ENCODE peak calls at places on chromosomes 5 and 9, in six cellular contexts. One of them, this sample, is unnamed.
A peak's percentile ranks its signal among the peaks of the same experiment; 100 is the strongest.

GRCh38 chr5:119255571-119256356 is 100.1 kb upstream of the TNFAIP8 start:
- DNase-seq in transverse colon: peak; percentile 85
- DNase-seq in NB4: peak; percentile 38
- DNase-seq in A549: peak; percentile 32
- DNase-seq in heart left ventricle: no peak
- DNase-seq in tibial nerve: no peak
- DNase-seq in this sample: no peak

GRCh38 chr9:18786196-18786595 is 246.8 kb downstream of the SAXO1 start:
- DNase-seq in heart left ventricle: no peak
- DNase-seq in tibial nerve: no peak
- DNase-seq in NB4: no peak
- DNase-seq in A549: no peak
- DNase-seq in transverse colon: no peak
- DNase-seq in this sample: no peak

GRCh38 chr9:119088002-119088401 is 281.2 kb downstream of the BRINP1 start:
- DNase-seq in heart left ventricle: no peak
- DNase-seq in NB4: no peak
- DNase-seq in tibial nerve: no peak
- DNase-seq in A549: no peak
- DNase-seq in transverse colon: no peak
- DNase-seq in this sample: no peak

GRCh38 chr5:58460727-58461286 is 921 bp upstream of the PLK2 start:
- DNase-seq in A549: peak; percentile 92
- DNase-seq in NB4: peak; percentile 87
- DNase-seq in tibial nerve: peak; percentile 98
- DNase-seq in transverse colon: peak; percentile 95
- DNase-seq in heart left ventricle: peak; percentile 93
- DNase-seq in this sample: peak; percentile 89

GRCh38 chr5:117829646-117830045 is 1158.7 kb downstream of the DTWD2 start:
- DNase-seq in transverse colon: no peak
- DNase-seq in tibial nerve: no peak
- DNase-seq in heart left ventricle: no peak
- DNase-seq in A549: no peak
- DNase-seq in NB4: no peak
- DNase-seq in this sample: no peak

GRCh38 chr5:142545653-142546322 is 140.1 kb downstream of the FGF1 start:
- DNase-seq in NB4: no peak
- DNase-seq in tibial nerve: no peak
- DNase-seq in heart left ventricle: no peak
- DNase-seq in A549: no peak
- DNase-seq in transverse colon: no peak
- DNase-seq in this sample: no peak

GRCh38 chr5:469752-470483 is 26.9 kb downstream of the EXOC3 start:
- DNase-seq in NB4: no peak
- DNase-seq in tibial nerve: no peak
- DNase-seq in heart left ventricle: peak; percentile 38
- DNase-seq in A549: no peak
- DNase-seq in transverse colon: peak; percentile 5
- DNase-seq in this sample: peak; percentile 84

GRCh38 chr9:92686954-92687353 is 17.0 kb upstream of the IPPK start:
- DNase-seq in tibial nerve: no peak
- DNase-seq in NB4: peak; percentile 22
- DNase-seq in heart left ventricle: no peak
- DNase-seq in A549: peak; percentile 32
- DNase-seq in transverse colon: no peak
- DNase-seq in this sample: no peak

GRCh38 chr5:160545832-160546231 is 124.2 kb downstream of the PTTG1 start:
- DNase-seq in tibial nerve: no peak
- DNase-seq in A549: no peak
- DNase-seq in transverse colon: no peak
- DNase-seq in heart left ventricle: no peak
- DNase-seq in NB4: no peak
- DNase-seq in this sample: no peak

GRCh38 chr9:81473206-81473605 is 216.1 kb downstream of the TLE1 start:
- DNase-seq in transverse colon: no peak
- DNase-seq in NB4: no peak
- DNase-seq in heart left ventricle: no peak
- DNase-seq in tibial nerve: no peak
- DNase-seq in A549: no peak
- DNase-seq in this sample: no peak

GRCh38 chr9:131764568-131764967 is 24.7 kb upstream of the RAPGEF1 start:
- DNase-seq in A549: no peak
- DNase-seq in heart left ventricle: no peak
- DNase-seq in transverse colon: no peak
- DNase-seq in tibial nerve: no peak
- DNase-seq in NB4: no peak
- DNase-seq in this sample: no peak

GRCh38 chr9:131757549-131757948 is 17.7 kb upstream of the RAPGEF1 start:
- DNase-seq in NB4: no peak
- DNase-seq in A549: no peak
- DNase-seq in heart left ventricle: no peak
- DNase-seq in transverse colon: no peak
- DNase-seq in tibial nerve: no peak
- DNase-seq in this sample: no peak

GRCh38 chr9:131758972-131759647 is 19.2 kb upstream of the RAPGEF1 start:
- DNase-seq in heart left ventricle: no peak
- DNase-seq in tibial nerve: no peak
- DNase-seq in A549: no peak
- DNase-seq in transverse colon: no peak
- DNase-seq in NB4: peak; percentile 76
- DNase-seq in this sample: no peak

DNA sequence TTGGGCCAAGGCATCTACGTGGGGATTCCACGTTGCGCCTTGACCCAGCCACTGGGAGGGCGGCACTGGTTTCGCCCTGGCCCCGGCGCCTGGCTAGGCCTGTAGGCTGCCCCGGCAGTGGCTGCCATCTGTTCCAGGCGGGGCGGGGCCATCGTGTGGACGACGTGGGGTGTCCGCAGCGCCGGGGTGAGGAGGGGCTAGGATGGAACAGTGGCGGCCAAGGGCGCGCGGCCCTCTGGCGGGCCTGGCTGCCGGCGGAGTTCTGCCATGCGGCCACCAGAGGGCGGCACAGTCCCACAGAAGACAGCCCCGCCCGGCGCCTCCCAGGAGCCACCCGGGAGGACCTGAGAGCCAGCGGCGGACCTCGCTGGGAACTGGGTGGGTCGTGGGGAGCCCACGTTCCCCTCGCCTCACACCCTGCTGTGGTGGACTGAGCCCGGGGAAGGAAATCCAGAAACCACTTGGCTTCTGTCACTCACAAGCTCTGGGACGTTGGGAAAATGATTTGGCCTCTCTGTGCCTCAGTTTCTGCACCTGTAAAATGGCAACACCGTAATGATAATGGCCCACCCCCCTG is 22.6 kb upstream of the RAPGEF1 start:
- DNase-seq in transverse colon: peak; percentile 78
- DNase-seq in NB4: peak; percentile 75
- DNase-seq in tibial nerve: peak; percentile 58
- DNase-seq in heart left ventricle: peak; percentile 89
- DNase-seq in A549: peak; percentile 66
- DNase-seq in this sample: peak; percentile 94
- H3K4me3 ChIP-seq in transverse colon: no peak overlapping the region
- H3K4me3 ChIP-seq in NB4: no peak overlapping the region
- H3K4me3 ChIP-seq in tibial nerve: no peak overlapping the region
- H3K4me3 ChIP-seq in heart left ventricle: no peak overlapping the region
- H3K4me3 ChIP-seq in A549: no peak overlapping the region
- H3K4me3 ChIP-seq in this sample: no peak overlapping the region

GRCh38 chr5:83474170-83474796 is 2.7 kb downstream of the VCAN start:
- DNase-seq in transverse colon: peak; percentile 63
- DNase-seq in A549: peak; percentile 85
- DNase-seq in heart left ventricle: peak; percentile 89
- DNase-seq in tibial nerve: peak; percentile 68
- DNase-seq in NB4: peak; percentile 66
- DNase-seq in this sample: peak; percentile 95
- TF ChIP-seq POLR2A in transverse colon: peak; percentile 30
- TF ChIP-seq POLR2A in A549: peak; percentile 10
- TF ChIP-seq POLR2A in heart left ventricle: peak; percentile 29
- TF ChIP-seq POLR2A in tibial nerve: peak; percentile 37
- TF ChIP-seq POLR2A in NB4: no peak
- TF ChIP-seq POLR2A in this sample: no peak

DNA sequence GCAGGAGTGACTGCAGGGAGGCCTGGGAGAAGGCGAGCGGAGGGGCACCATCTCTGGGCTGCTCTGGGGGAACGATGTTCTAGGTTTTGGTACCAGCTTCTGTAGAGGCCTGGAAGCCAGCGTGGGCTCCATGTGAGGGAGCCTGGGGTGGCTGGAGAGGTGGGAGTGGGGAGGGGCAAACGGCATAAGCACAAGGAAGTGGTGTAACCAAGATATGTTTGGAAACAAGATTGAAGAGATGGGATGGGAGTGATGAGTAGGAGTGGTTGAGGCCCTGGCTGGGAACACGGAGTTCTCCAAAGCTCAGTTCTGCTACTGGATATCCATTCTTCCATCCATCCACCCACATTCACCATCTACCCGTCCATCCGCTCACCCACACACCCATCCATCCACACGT is 12.2 kb downstream of the TSPAN17 start:
- DNase-seq in heart left ventricle: no peak
- DNase-seq in NB4: no peak
- DNase-seq in A549: no peak
- DNase-seq in tibial nerve: no peak
- DNase-seq in transverse colon: no peak
- DNase-seq in this sample: no peak
- H3K4me3 ChIP-seq in heart left ventricle: no peak overlapping the region
- H3K4me3 ChIP-seq in NB4: no peak overlapping the region
- H3K4me3 ChIP-seq in A549: no peak overlapping the region
- H3K4me3 ChIP-seq in tibial nerve: no peak overlapping the region
- H3K4me3 ChIP-seq in transverse colon: no peak overlapping the region
- H3K4me3 ChIP-seq in this sample: no peak overlapping the region

GRCh38 chr5:179129607-179130071 is 69.5 kb downstream of the ZNF354C start:
- DNase-seq in A549: no peak
- DNase-seq in transverse colon: no peak
- DNase-seq in tibial nerve: no peak
- DNase-seq in heart left ventricle: no peak
- DNase-seq in NB4: no peak
- DNase-seq in this sample: no peak

GRCh38 chr5:179132586-179133355 is 72.6 kb downstream of the ZNF354C start:
- DNase-seq in NB4: no peak
- DNase-seq in tibial nerve: no peak
- DNase-seq in A549: no peak
- DNase-seq in transverse colon: no peak
- DNase-seq in heart left ventricle: peak; percentile 33
- DNase-seq in this sample: no peak

GRCh38 chr5:179130101-179130681 is 70.0 kb downstream of the ZNF354C start:
- DNase-seq in tibial nerve: no peak
- DNase-seq in transverse colon: no peak
- DNase-seq in heart left ventricle: no peak
- DNase-seq in A549: no peak
- DNase-seq in NB4: no peak
- DNase-seq in this sample: no peak

GRCh38 chr5:179131321-179131835 is 71.2 kb downstream of the ZNF354C start:
- DNase-seq in transverse colon: no peak
- DNase-seq in NB4: no peak
- DNase-seq in tibial nerve: no peak
- DNase-seq in A549: no peak
- DNase-seq in heart left ventricle: peak; percentile 25
- DNase-seq in this sample: no peak

DNA sequence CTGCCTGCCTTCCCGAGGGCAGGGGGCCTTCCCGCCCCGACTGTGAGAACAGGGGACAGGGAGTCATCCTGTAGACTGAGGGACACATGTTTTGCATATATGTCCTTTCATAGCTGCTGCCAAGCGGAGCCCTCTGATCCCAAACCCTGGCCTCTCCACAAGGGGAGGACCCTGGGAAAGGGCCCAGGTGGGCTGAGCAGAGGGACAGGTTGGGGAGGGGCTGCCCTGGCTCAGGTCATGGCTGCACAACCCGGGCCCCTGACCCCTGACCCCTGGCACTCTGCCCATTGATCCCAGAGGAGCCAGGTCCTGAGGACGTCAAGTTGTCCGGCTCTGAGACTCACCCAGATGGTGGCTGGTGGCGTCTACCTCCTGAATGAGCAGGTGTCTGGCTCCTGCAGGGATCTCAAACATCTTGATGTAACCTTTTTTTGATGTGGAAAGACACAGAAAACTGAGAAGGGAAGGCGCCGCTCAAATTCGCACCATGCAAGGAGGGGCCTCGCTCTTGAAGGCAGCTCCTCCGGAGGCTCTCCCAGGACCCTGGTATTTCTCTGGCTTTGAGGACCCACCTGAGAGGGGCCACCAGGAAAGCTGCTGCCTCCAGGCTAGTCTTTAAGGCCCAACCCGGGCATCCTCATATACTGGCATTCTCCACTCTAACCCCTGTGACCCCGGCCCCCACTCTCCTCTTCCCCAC is 71.9 kb downstream of the ZNF354C start:
- DNase-seq in A549: no peak
- DNase-seq in heart left ventricle: peak; percentile 53
- DNase-seq in NB4: no peak
- DNase-seq in transverse colon: no peak
- DNase-seq in tibial nerve: no peak
- DNase-seq in this sample: no peak
- TF ChIP-seq POLR2A in A549: no peak
- TF ChIP-seq POLR2A in heart left ventricle: no peak
- TF ChIP-seq POLR2A in NB4: no peak
- TF ChIP-seq POLR2A in transverse colon: no peak
- TF ChIP-seq POLR2A in tibial nerve: no peak
- TF ChIP-seq POLR2A in this sample: no peak

GRCh38 chr5:176908677-176909358 is 9.7 kb upstream of the HK3 start:
- DNase-seq in A549: no peak
- DNase-seq in transverse colon: no peak
- DNase-seq in tibial nerve: no peak
- DNase-seq in heart left ventricle: no peak
- DNase-seq in NB4: peak; percentile 26
- DNase-seq in this sample: no peak
- H3K4me3 ChIP-seq in A549: no peak overlapping the region
- H3K4me3 ChIP-seq in transverse colon: no peak overlapping the region
- H3K4me3 ChIP-seq in tibial nerve: no peak overlapping the region
- H3K4me3 ChIP-seq in heart left ventricle: no peak overlapping the region
- H3K4me3 ChIP-seq in NB4: no peak overlapping the region
- H3K4me3 ChIP-seq in this sample: no peak overlapping the region

GRCh38 chr9:132406554-132407122 is at the start of gene TTF1:
- DNase-seq in tibial nerve: peak; percentile 79
- DNase-seq in transverse colon: peak; percentile 93
- DNase-seq in heart left ventricle: peak; percentile 95
- DNase-seq in NB4: peak; percentile 91
- DNase-seq in A549: peak; percentile 92
- DNase-seq in this sample: peak; percentile 84
- TF ChIP-seq POLR2A in tibial nerve: no peak
- TF ChIP-seq POLR2A in transverse colon: no peak
- TF ChIP-seq POLR2A in heart left ventricle: peak; percentile 40
- TF ChIP-seq POLR2A in NB4: peak; percentile 61
- TF ChIP-seq POLR2A in A549: peak; percentile 69
- TF ChIP-seq POLR2A in this sample: no peak